ENCODE peak calls at places on chromosomes 6 and 20, in ten cellular contexts. One of them, this sample, is unnamed.

GRCh38 chr6:165446331-165446730 is 136.9 kb upstream of the C6orf118 start:
- DNase-seq in fibroblast of lung: no peak
- DNase-seq in testis: no peak
- DNase-seq in heart left ventricle: no peak
- DNase-seq in cardiac muscle cell: no peak
- DNase-seq in upper lobe of right lung: no peak
- DNase-seq in GM23338: no peak
- DNase-seq in PC-3: no peak
- DNase-seq in IMR-90: no peak
- DNase-seq in spleen: no peak
- DNase-seq in this sample: no peak

GRCh38 chr6:121485359-121485809 is 49.9 kb downstream of the GJA1 start:
- DNase-seq in cardiac muscle cell: peak; percentile 8
- DNase-seq in spleen: no peak
- DNase-seq in IMR-90: peak; percentile 14
- DNase-seq in testis: no peak
- DNase-seq in GM23338: peak; percentile 25
- DNase-seq in PC-3: peak; percentile 24
- DNase-seq in upper lobe of right lung: no peak
- DNase-seq in heart left ventricle: no peak
- DNase-seq in fibroblast of lung: no peak
- DNase-seq in this sample: no peak

GRCh38 chr6:117290173-117290834 is 24.9 kb downstream of the VGLL2 start:
- DNase-seq in heart left ventricle: no peak
- DNase-seq in PC-3: no peak
- DNase-seq in cardiac muscle cell: no peak
- DNase-seq in IMR-90: no peak
- DNase-seq in testis: no peak
- DNase-seq in GM23338: no peak
- DNase-seq in upper lobe of right lung: no peak
- DNase-seq in spleen: no peak
- DNase-seq in fibroblast of lung: no peak
- DNase-seq in this sample: no peak

GRCh38 chr20:44495802-44496481 is 20.3 kb downstream of the TTPAL start:
- DNase-seq in testis: no peak
- DNase-seq in PC-3: peak; percentile 99
- DNase-seq in upper lobe of right lung: no peak
- DNase-seq in heart left ventricle: no peak
- DNase-seq in GM23338: no peak
- DNase-seq in fibroblast of lung: peak; percentile 93
- DNase-seq in IMR-90: peak; percentile 99
- DNase-seq in cardiac muscle cell: peak; percentile 58
- DNase-seq in spleen: no peak
- DNase-seq in this sample: no peak

GRCh38 chr20:34884260-34884659 is 7.8 kb downstream of the ACSS2 start:
- DNase-seq in cardiac muscle cell: no peak
- DNase-seq in GM23338: no peak
- DNase-seq in spleen: no peak
- DNase-seq in heart left ventricle: no peak
- DNase-seq in IMR-90: no peak
- DNase-seq in fibroblast of lung: no peak
- DNase-seq in testis: no peak
- DNase-seq in upper lobe of right lung: no peak
- DNase-seq in PC-3: no peak
- DNase-seq in this sample: no peak

GRCh38 chr6:3068329-3069223 is at the start of gene RIPK1:
- DNase-seq in upper lobe of right lung: peak; percentile 98
- DNase-seq in cardiac muscle cell: peak; percentile 91
- DNase-seq in spleen: peak; percentile 99
- DNase-seq in GM23338: peak; percentile 89
- DNase-seq in IMR-90: peak; percentile 84
- DNase-seq in heart left ventricle: peak; percentile 95
- DNase-seq in testis: peak; percentile 95
- DNase-seq in fibroblast of lung: peak; percentile 90
- DNase-seq in PC-3: peak; percentile 94
- DNase-seq in this sample: peak; percentile 96

GRCh38 chr20:51758978-51759544 is 9.1 kb downstream of the ATP9A start:
- DNase-seq in heart left ventricle: no peak
- DNase-seq in fibroblast of lung: peak; percentile 37
- DNase-seq in spleen: no peak
- DNase-seq in IMR-90: no peak
- DNase-seq in cardiac muscle cell: peak; percentile 32
- DNase-seq in GM23338: no peak
- DNase-seq in testis: peak; percentile 41
- DNase-seq in upper lobe of right lung: no peak
- DNase-seq in PC-3: no peak
- DNase-seq in this sample: no peak

GRCh38 chr6:123802697-123803455 is 789 bp upstream of the NKAIN2 start:
- DNase-seq in heart left ventricle: peak; percentile 58
- DNase-seq in testis: peak; percentile 90
- DNase-seq in IMR-90: peak; percentile 54
- DNase-seq in PC-3: peak; percentile 71
- DNase-seq in GM23338: peak; percentile 89
- DNase-seq in cardiac muscle cell: peak; percentile 83
- DNase-seq in fibroblast of lung: peak; percentile 82
- DNase-seq in upper lobe of right lung: peak; percentile 88
- DNase-seq in spleen: peak; percentile 93
- DNase-seq in this sample: peak; percentile 83

GRCh38 chr20:24934101-24934661 is 14.9 kb upstream of the CST7 start:
- DNase-seq in PC-3: no peak
- DNase-seq in spleen: peak; percentile 70
- DNase-seq in cardiac muscle cell: no peak
- DNase-seq in fibroblast of lung: no peak
- DNase-seq in IMR-90: no peak
- DNase-seq in upper lobe of right lung: peak; percentile 48
- DNase-seq in testis: no peak
- DNase-seq in GM23338: no peak
- DNase-seq in heart left ventricle: no peak
- DNase-seq in this sample: peak; percentile 25

DNA sequence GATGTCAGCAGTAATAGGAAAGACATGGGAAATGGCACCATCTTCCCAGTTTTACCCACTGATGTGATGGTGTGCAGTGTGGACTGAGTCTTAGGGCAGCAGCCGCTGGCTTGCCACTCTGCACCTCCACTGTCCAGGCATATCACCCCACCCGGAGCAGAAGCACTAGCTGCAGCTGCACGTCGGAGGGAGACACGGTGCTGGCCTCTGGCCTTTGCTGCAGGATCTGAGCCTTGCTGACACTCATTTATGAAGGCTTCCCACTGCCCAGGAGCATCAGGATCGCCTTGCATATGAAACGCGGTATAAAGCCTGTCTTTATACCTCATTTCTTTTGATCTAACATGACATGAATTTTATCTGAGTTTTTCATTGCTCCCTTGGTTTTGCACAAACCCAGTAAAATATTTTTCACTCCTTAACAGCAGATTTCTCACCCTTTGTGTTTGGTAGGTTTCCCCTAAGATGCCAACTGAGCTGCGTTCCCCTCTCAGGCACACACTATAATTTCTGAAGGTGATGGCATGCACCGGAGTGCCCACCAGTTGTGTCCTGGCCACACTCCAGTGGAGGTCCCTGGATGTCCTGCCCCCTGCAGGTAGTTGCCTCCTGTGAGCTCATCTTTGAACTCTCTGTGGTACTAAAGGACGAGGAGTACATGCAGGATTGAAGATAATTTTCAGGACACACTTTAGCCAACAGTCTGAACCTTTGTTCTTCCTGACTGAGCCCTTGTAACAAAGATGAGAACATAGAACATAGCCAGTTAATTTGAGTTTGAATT is 8.9 kb upstream of the EXOC2 start:
- DNase-seq in cardiac muscle cell: no peak
- DNase-seq in IMR-90: no peak
- DNase-seq in upper lobe of right lung: no peak
- DNase-seq in fibroblast of lung: no peak
- DNase-seq in testis: no peak
- DNase-seq in PC-3: no peak
- DNase-seq in heart left ventricle: no peak
- DNase-seq in spleen: no peak
- DNase-seq in GM23338: peak; percentile 54
- DNase-seq in this sample: no peak
- TF ChIP-seq CTCF in cardiac muscle cell: peak; percentile 17
- TF ChIP-seq CTCF in IMR-90: no peak
- TF ChIP-seq CTCF in upper lobe of right lung: no peak
- TF ChIP-seq CTCF in fibroblast of lung: no peak
- TF ChIP-seq CTCF in testis: no peak
- TF ChIP-seq CTCF in PC-3: peak; percentile 35
- TF ChIP-seq CTCF in heart left ventricle: no peak
- TF ChIP-seq CTCF in spleen: no peak
- TF ChIP-seq CTCF in GM23338: peak; percentile 64
- TF ChIP-seq CTCF in this sample: no peak

GRCh38 chr20:54068966-54069365 is 1.4 kb downstream of the BCAS1 start:
- DNase-seq in IMR-90: no peak
- DNase-seq in fibroblast of lung: no peak
- DNase-seq in testis: no peak
- DNase-seq in PC-3: no peak
- DNase-seq in GM23338: peak; percentile 4
- DNase-seq in upper lobe of right lung: no peak
- DNase-seq in heart left ventricle: no peak
- DNase-seq in spleen: no peak
- DNase-seq in cardiac muscle cell: no peak
- DNase-seq in this sample: no peak

GRCh38 chr20:54070187-54070987 is at the start of gene BCAS1:
- DNase-seq in heart left ventricle: no peak
- DNase-seq in cardiac muscle cell: no peak
- DNase-seq in fibroblast of lung: no peak
- DNase-seq in testis: no peak
- DNase-seq in PC-3: peak; percentile 43
- DNase-seq in spleen: no peak
- DNase-seq in GM23338: peak; percentile 4
- DNase-seq in IMR-90: no peak
- DNase-seq in upper lobe of right lung: no peak
- DNase-seq in this sample: no peak

GRCh38 chr20:54068495-54068894 is 1.9 kb downstream of the BCAS1 start:
- DNase-seq in fibroblast of lung: no peak
- DNase-seq in spleen: no peak
- DNase-seq in PC-3: no peak
- DNase-seq in heart left ventricle: no peak
- DNase-seq in testis: no peak
- DNase-seq in IMR-90: no peak
- DNase-seq in upper lobe of right lung: no peak
- DNase-seq in GM23338: no peak
- DNase-seq in cardiac muscle cell: no peak
- DNase-seq in this sample: no peak

GRCh38 chr20:54067606-54068174 is 2.7 kb downstream of the BCAS1 start:
- DNase-seq in spleen: no peak
- DNase-seq in testis: no peak
- DNase-seq in upper lobe of right lung: peak; percentile 81
- DNase-seq in cardiac muscle cell: no peak
- DNase-seq in fibroblast of lung: no peak
- DNase-seq in IMR-90: no peak
- DNase-seq in heart left ventricle: no peak
- DNase-seq in GM23338: peak; percentile 29
- DNase-seq in PC-3: peak; percentile 100
- DNase-seq in this sample: peak; percentile 80

DNA sequence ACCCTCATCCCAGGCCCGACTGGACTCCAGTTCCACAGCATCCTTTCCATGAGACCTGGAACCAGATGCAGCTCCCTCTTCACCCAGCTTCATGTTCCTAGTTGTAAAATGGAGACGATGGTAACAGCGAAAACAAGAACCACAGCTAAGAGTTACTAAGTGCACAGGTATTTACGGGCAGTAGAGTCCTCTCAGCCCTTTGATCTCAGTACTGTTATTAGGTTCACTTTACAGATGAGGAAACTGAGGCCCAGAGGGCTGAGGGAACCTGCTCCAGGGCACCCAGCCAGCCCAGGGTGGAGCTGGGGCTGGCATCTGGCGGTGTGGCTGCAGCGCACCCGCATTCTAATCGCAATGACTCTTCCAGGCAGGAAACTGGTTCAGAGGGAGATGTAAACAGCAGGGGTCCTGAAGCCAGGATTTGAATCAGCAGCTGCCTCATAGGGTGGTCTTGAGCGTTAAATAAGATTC is 858 bp downstream of the BCAS1 start:
- DNase-seq in heart left ventricle: no peak
- DNase-seq in IMR-90: no peak
- DNase-seq in spleen: no peak
- DNase-seq in upper lobe of right lung: no peak
- DNase-seq in fibroblast of lung: no peak
- DNase-seq in testis: no peak
- DNase-seq in PC-3: peak; percentile 61
- DNase-seq in GM23338: peak; percentile 52
- DNase-seq in cardiac muscle cell: no peak
- DNase-seq in this sample: no peak
- H3K4me1 ChIP-seq in heart left ventricle: no peaks in the 10 kb centered on the region
- H3K4me1 ChIP-seq in IMR-90: no peaks in the 10 kb centered on the region
- H3K4me1 ChIP-seq in spleen: no peaks in the 10 kb centered on the region
- H3K4me1 ChIP-seq in upper lobe of right lung: peaks cover 3% of the 10 kb centered on the region
- H3K4me1 ChIP-seq in fibroblast of lung: no peaks in the 10 kb centered on the region
- H3K4me1 ChIP-seq in testis: no peaks in the 10 kb centered on the region
- H3K4me1 ChIP-seq in PC-3: peaks cover 45% of the 10 kb centered on the region
- H3K4me1 ChIP-seq in GM23338: peaks cover 39% of the 10 kb centered on the region
- H3K4me1 ChIP-seq in cardiac muscle cell: peaks cover 8% of the 10 kb centered on the region
- H3K4me1 ChIP-seq in this sample: no peaks in the 10 kb centered on the region

DNA sequence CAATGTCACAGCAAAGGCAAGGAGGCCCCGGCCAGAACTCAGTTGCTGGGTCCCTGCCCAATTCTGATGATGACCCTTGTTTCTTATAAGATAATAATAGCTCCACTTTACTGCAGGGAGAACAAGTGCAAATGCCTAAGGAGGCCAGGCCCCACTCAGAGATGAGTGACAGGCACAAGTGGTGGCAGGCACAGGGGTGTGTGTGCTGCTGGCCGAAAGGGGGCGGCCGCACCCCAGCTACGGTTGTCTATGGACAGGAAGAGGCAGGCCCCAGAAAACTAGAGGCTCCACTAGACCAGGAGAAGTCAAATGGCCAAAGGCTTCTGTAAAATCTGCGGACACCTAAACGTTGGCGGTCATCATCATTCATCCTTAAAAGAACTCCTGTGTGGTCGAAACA is 28.5 kb downstream of the GNAS-AS1 start:
- DNase-seq in GM23338: peak; percentile 51
- DNase-seq in cardiac muscle cell: no peak
- DNase-seq in heart left ventricle: no peak
- DNase-seq in PC-3: no peak
- DNase-seq in testis: no peak
- DNase-seq in fibroblast of lung: no peak
- DNase-seq in upper lobe of right lung: no peak
- DNase-seq in spleen: no peak
- DNase-seq in IMR-90: no peak
- DNase-seq in this sample: no peak
- TF ChIP-seq CTCF in GM23338: peak; percentile 65
- TF ChIP-seq CTCF in cardiac muscle cell: no peak
- TF ChIP-seq CTCF in heart left ventricle: no peak
- TF ChIP-seq CTCF in PC-3: no peak
- TF ChIP-seq CTCF in testis: no peak
- TF ChIP-seq CTCF in fibroblast of lung: no peak
- TF ChIP-seq CTCF in upper lobe of right lung: no peak
- TF ChIP-seq CTCF in spleen: no peak
- TF ChIP-seq CTCF in IMR-90: no peak
- TF ChIP-seq CTCF in this sample: peak; percentile 11

DNA sequence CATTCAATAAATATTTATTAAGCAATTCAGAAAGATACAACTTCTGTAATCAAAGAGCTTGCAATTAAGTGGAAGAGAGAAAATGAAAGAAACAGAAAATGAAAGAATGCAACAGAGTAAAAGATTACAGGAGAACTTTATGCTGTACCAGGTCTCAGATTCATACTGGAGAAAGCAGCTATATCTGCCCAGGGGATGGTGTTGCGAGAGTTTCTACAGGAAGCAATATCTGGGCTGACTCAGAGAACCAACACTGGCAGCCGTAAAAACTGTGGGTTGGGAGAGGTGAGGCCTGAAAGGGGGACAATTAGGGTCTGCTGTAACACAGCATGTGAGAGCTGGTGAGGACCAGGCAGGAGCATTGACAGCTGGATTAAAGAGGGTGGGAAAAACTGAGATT is 256.7 kb upstream of the TCF21 start:
- DNase-seq in testis: no peak
- DNase-seq in cardiac muscle cell: peak; percentile 74
- DNase-seq in upper lobe of right lung: no peak
- DNase-seq in fibroblast of lung: peak; percentile 60
- DNase-seq in IMR-90: peak; percentile 71
- DNase-seq in GM23338: no peak
- DNase-seq in PC-3: peak; percentile 46
- DNase-seq in heart left ventricle: no peak
- DNase-seq in spleen: no peak
- DNase-seq in this sample: no peak
- H3K4me1 ChIP-seq in testis: no peaks in the 10 kb centered on the region
- H3K4me1 ChIP-seq in cardiac muscle cell: peaks cover 4% of the 10 kb centered on the region
- H3K4me1 ChIP-seq in upper lobe of right lung: no peaks in the 10 kb centered on the region
- H3K4me1 ChIP-seq in fibroblast of lung: peaks cover 16% of the 10 kb centered on the region
- H3K4me1 ChIP-seq in IMR-90: peaks cover 25% of the 10 kb centered on the region
- H3K4me1 ChIP-seq in GM23338: no peaks in the 10 kb centered on the region
- H3K4me1 ChIP-seq in PC-3: peaks cover 17% of the 10 kb centered on the region
- H3K4me1 ChIP-seq in heart left ventricle: no peaks in the 10 kb centered on the region
- H3K4me1 ChIP-seq in spleen: no peaks in the 10 kb centered on the region
- H3K4me1 ChIP-seq in this sample: no peaks in the 10 kb centered on the region

This sample was measured in lower lobe of right lung.